ENCODE peak calls at places on chromosomes 11 and 22, in nine cellular contexts. One of them, this sample, is unnamed.

GRCh38 chr11:2776351-2777061 is 76.7 kb upstream of the KCNQ1OT1 start:
- DNase-seq in psoas muscle: peak
- DNase-seq in astrocyte of the spinal cord: no peak
- DNase-seq in fibroblast of pulmonary artery: no peak
- DNase-seq in GM06990: no peak
- DNase-seq in sigmoid colon: peak
- DNase-seq in heart right ventricle: peak
- DNase-seq in pancreas: peak
- DNase-seq in colonic mucosa: peak
- DNase-seq in this sample: no peak

GRCh38 chr11:6321356-6321755 is 1.1 kb upstream of the CAVIN3 start:
- DNase-seq in fibroblast of pulmonary artery: no peak
- DNase-seq in psoas muscle: peak
- DNase-seq in heart right ventricle: no peak
- DNase-seq in sigmoid colon: peak
- DNase-seq in astrocyte of the spinal cord: no peak
- DNase-seq in colonic mucosa: peak
- DNase-seq in pancreas: no peak
- DNase-seq in GM06990: no peak
- DNase-seq in this sample: peak

GRCh38 chr11:130427581-130428211 is 713 bp downstream of the ADAMTS8 start:
- DNase-seq in colonic mucosa: no peak
- DNase-seq in pancreas: peak
- DNase-seq in fibroblast of pulmonary artery: no peak
- DNase-seq in psoas muscle: no peak
- DNase-seq in heart right ventricle: no peak
- DNase-seq in sigmoid colon: peak
- DNase-seq in astrocyte of the spinal cord: no peak
- DNase-seq in GM06990: no peak
- DNase-seq in this sample: no peak

GRCh38 chr11:31652528-31652927 is 143.0 kb downstream of the ELP4 start:
- DNase-seq in GM06990: peak
- DNase-seq in astrocyte of the spinal cord: no peak
- DNase-seq in heart right ventricle: no peak
- DNase-seq in colonic mucosa: no peak
- DNase-seq in psoas muscle: no peak
- DNase-seq in sigmoid colon: no peak
- DNase-seq in fibroblast of pulmonary artery: no peak
- DNase-seq in pancreas: no peak
- DNase-seq in this sample: no peak

GRCh38 chr11:62148271-62148980 is 24.6 kb downstream of the INCENP start:
- DNase-seq in sigmoid colon: no peak
- DNase-seq in colonic mucosa: no peak
- DNase-seq in heart right ventricle: no peak
- DNase-seq in GM06990: no peak
- DNase-seq in psoas muscle: no peak
- DNase-seq in astrocyte of the spinal cord: no peak
- DNase-seq in pancreas: no peak
- DNase-seq in fibroblast of pulmonary artery: no peak
- DNase-seq in this sample: no peak

GRCh38 chr22:30694638-30695350 is at the start of gene OSBP2:
- DNase-seq in sigmoid colon: peak
- DNase-seq in heart right ventricle: peak
- DNase-seq in astrocyte of the spinal cord: no peak
- DNase-seq in colonic mucosa: peak
- DNase-seq in fibroblast of pulmonary artery: no peak
- DNase-seq in GM06990: peak
- DNase-seq in psoas muscle: peak
- DNase-seq in pancreas: peak
- DNase-seq in this sample: no peak

GRCh38 chr22:35582861-35583670 is 34.1 kb downstream of the MB start:
- DNase-seq in GM06990: peak
- DNase-seq in heart right ventricle: no peak
- DNase-seq in psoas muscle: peak
- DNase-seq in sigmoid colon: peak
- DNase-seq in astrocyte of the spinal cord: peak
- DNase-seq in pancreas: no peak
- DNase-seq in fibroblast of pulmonary artery: peak
- DNase-seq in colonic mucosa: peak
- DNase-seq in this sample: peak

GRCh38 chr11:108117746-108118371 is 3.5 kb upstream of the ACAT1 start:
- DNase-seq in fibroblast of pulmonary artery: peak
- DNase-seq in pancreas: no peak
- DNase-seq in psoas muscle: no peak
- DNase-seq in heart right ventricle: no peak
- DNase-seq in colonic mucosa: no peak
- DNase-seq in sigmoid colon: no peak
- DNase-seq in GM06990: peak
- DNase-seq in astrocyte of the spinal cord: peak
- DNase-seq in this sample: peak

GRCh38 chr11:44805596-44805995 is 78.8 kb downstream of the TSPAN18 start:
- DNase-seq in sigmoid colon: no peak
- DNase-seq in astrocyte of the spinal cord: no peak
- DNase-seq in pancreas: no peak
- DNase-seq in heart right ventricle: no peak
- DNase-seq in fibroblast of pulmonary artery: no peak
- DNase-seq in colonic mucosa: no peak
- DNase-seq in GM06990: no peak
- DNase-seq in psoas muscle: no peak
- DNase-seq in this sample: no peak

GRCh38 chr11:44806631-44807030 is 79.9 kb downstream of the TSPAN18 start:
- DNase-seq in psoas muscle: no peak
- DNase-seq in fibroblast of pulmonary artery: no peak
- DNase-seq in GM06990: no peak
- DNase-seq in astrocyte of the spinal cord: no peak
- DNase-seq in heart right ventricle: no peak
- DNase-seq in colonic mucosa: no peak
- DNase-seq in pancreas: no peak
- DNase-seq in sigmoid colon: no peak
- DNase-seq in this sample: no peak

GRCh38 chr11:44805152-44805461 is 78.3 kb downstream of the TSPAN18 start:
- DNase-seq in colonic mucosa: no peak
- DNase-seq in fibroblast of pulmonary artery: no peak
- DNase-seq in psoas muscle: no peak
- DNase-seq in astrocyte of the spinal cord: no peak
- DNase-seq in heart right ventricle: no peak
- DNase-seq in GM06990: no peak
- DNase-seq in pancreas: no peak
- DNase-seq in sigmoid colon: no peak
- DNase-seq in this sample: no peak

GRCh38 chr11:44809283-44809682 is 82.5 kb downstream of the TSPAN18 start:
- DNase-seq in psoas muscle: no peak
- DNase-seq in astrocyte of the spinal cord: no peak
- DNase-seq in colonic mucosa: no peak
- DNase-seq in pancreas: no peak
- DNase-seq in fibroblast of pulmonary artery: no peak
- DNase-seq in sigmoid colon: no peak
- DNase-seq in GM06990: no peak
- DNase-seq in heart right ventricle: no peak
- DNase-seq in this sample: no peak

GRCh38 chr11:44808053-44808753 is 81.4 kb downstream of the TSPAN18 start:
- DNase-seq in astrocyte of the spinal cord: no peak
- DNase-seq in GM06990: no peak
- DNase-seq in sigmoid colon: no peak
- DNase-seq in heart right ventricle: no peak
- DNase-seq in colonic mucosa: no peak
- DNase-seq in pancreas: no peak
- DNase-seq in psoas muscle: no peak
- DNase-seq in fibroblast of pulmonary artery: no peak
- DNase-seq in this sample: no peak
- TF ChIP-seq CTCF in astrocyte of the spinal cord: no peak
- TF ChIP-seq CTCF in GM06990: no peak
- TF ChIP-seq CTCF in sigmoid colon: no peak
- TF ChIP-seq CTCF in heart right ventricle: no peak
- TF ChIP-seq CTCF in colonic mucosa: no peak
- TF ChIP-seq CTCF in pancreas: no peak
- TF ChIP-seq CTCF in psoas muscle: no peak
- TF ChIP-seq CTCF in fibroblast of pulmonary artery: no peak
- TF ChIP-seq CTCF in this sample: no peak

GRCh38 chr11:112087212-112087611 is 539 bp downstream of the SDHD start:
- DNase-seq in astrocyte of the spinal cord: no peak
- DNase-seq in heart right ventricle: no peak
- DNase-seq in colonic mucosa: peak
- DNase-seq in psoas muscle: no peak
- DNase-seq in fibroblast of pulmonary artery: no peak
- DNase-seq in GM06990: no peak
- DNase-seq in pancreas: no peak
- DNase-seq in sigmoid colon: no peak
- DNase-seq in this sample: no peak

GRCh38 chr11:112082729-112083128 is 3.8 kb downstream of the TIMM8B start:
- DNase-seq in psoas muscle: no peak
- DNase-seq in fibroblast of pulmonary artery: peak
- DNase-seq in GM06990: no peak
- DNase-seq in heart right ventricle: peak
- DNase-seq in sigmoid colon: no peak
- DNase-seq in colonic mucosa: no peak
- DNase-seq in pancreas: no peak
- DNase-seq in astrocyte of the spinal cord: peak
- DNase-seq in this sample: peak

GRCh38 chr11:112085822-112086421 is 634 bp downstream of the TIMM8B start:
- DNase-seq in heart right ventricle: no peak
- DNase-seq in fibroblast of pulmonary artery: peak
- DNase-seq in astrocyte of the spinal cord: peak
- DNase-seq in pancreas: no peak
- DNase-seq in sigmoid colon: no peak
- DNase-seq in psoas muscle: peak
- DNase-seq in GM06990: no peak
- DNase-seq in colonic mucosa: peak
- DNase-seq in this sample: peak

DNA sequence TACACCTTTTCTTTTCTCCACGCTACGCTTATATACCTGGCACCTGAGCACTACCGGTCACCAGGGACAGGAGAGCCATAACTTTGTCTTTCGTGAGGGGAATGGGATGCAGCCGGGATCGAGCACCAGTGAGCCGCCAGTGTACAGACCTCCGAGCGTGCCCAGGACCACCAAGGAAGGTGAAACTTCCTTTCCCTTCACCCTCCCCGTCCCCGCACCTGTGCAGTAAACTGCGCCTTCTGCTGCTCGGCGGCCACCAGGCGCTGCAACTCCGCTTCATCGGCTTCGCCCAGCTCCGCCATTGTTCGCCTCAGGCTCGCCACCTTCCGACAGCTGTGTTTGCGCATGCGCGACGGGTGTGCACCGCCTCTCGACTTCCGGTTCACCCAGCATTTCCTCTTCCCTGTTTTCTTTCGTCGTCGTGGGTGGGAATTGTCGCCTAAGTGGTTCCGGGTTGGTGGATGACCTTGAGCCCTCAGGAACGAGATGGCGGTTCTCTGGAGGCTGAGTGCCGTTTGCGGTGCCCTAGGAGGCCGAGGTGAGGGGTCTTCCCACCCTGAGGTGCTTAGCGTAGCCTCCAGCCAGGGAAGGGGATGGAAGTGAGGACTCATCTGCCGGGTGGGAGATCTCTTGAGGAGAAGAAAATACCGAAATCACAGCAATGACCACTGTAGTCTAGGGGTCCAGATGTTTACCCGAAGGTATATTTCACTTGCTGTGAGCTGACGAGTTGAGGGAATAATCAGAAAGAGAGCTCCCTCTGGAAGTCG is at the start of the genes SDHD and TIMM8B:
- DNase-seq in psoas muscle: peak
- DNase-seq in astrocyte of the spinal cord: peak
- DNase-seq in pancreas: peak
- DNase-seq in sigmoid colon: peak
- DNase-seq in GM06990: peak
- DNase-seq in colonic mucosa: peak
- DNase-seq in fibroblast of pulmonary artery: peak
- DNase-seq in heart right ventricle: peak
- DNase-seq in this sample: peak
- TF ChIP-seq CTCF in psoas muscle: peak
- TF ChIP-seq CTCF in astrocyte of the spinal cord: peak
- TF ChIP-seq CTCF in pancreas: no peak
- TF ChIP-seq CTCF in sigmoid colon: no peak
- TF ChIP-seq CTCF in GM06990: peak
- TF ChIP-seq CTCF in colonic mucosa: no peak
- TF ChIP-seq CTCF in fibroblast of pulmonary artery: peak
- TF ChIP-seq CTCF in heart right ventricle: peak
- TF ChIP-seq CTCF in this sample: peak

DNA sequence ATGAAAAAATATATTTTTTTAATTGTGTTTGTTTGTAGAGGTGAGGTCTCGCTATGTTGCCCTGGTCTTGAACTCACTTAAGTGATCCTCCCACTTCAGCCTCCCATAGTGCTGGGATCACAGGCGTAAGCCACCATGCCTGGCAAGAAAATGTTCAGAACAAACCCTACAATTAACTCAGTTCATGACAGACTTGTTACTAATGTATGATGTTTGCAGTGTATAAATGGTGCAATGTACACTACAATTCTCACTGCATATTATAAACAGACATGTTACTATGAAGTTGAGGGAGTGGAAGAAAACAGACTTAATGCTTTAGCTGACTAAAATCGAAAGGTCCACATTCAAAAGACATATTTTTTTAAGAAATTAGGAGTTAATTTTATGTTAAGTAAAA is 59.0 kb downstream of the SIK3 start:
- DNase-seq in pancreas: no peak
- DNase-seq in colonic mucosa: no peak
- DNase-seq in astrocyte of the spinal cord: no peak
- DNase-seq in heart right ventricle: no peak
- DNase-seq in psoas muscle: no peak
- DNase-seq in GM06990: no peak
- DNase-seq in sigmoid colon: no peak
- DNase-seq in fibroblast of pulmonary artery: no peak
- DNase-seq in this sample: no peak
- TF ChIP-seq CTCF in pancreas: no peak
- TF ChIP-seq CTCF in colonic mucosa: no peak
- TF ChIP-seq CTCF in astrocyte of the spinal cord: no peak
- TF ChIP-seq CTCF in heart right ventricle: no peak
- TF ChIP-seq CTCF in psoas muscle: no peak
- TF ChIP-seq CTCF in GM06990: no peak
- TF ChIP-seq CTCF in sigmoid colon: no peak
- TF ChIP-seq CTCF in fibroblast of pulmonary artery: no peak
- TF ChIP-seq CTCF in this sample: no peak

GRCh38 chr11:123076484-123076883 is 14.5 kb upstream of the HSPA8 start:
- DNase-seq in astrocyte of the spinal cord: no peak
- DNase-seq in heart right ventricle: no peak
- DNase-seq in pancreas: no peak
- DNase-seq in GM06990: no peak
- DNase-seq in colonic mucosa: no peak
- DNase-seq in sigmoid colon: no peak
- DNase-seq in fibroblast of pulmonary artery: no peak
- DNase-seq in psoas muscle: no peak
- DNase-seq in this sample: no peak

GRCh38 chr11:123082977-123083376 is 21.0 kb upstream of the HSPA8 start:
- DNase-seq in colonic mucosa: no peak
- DNase-seq in pancreas: no peak
- DNase-seq in fibroblast of pulmonary artery: no peak
- DNase-seq in astrocyte of the spinal cord: peak
- DNase-seq in psoas muscle: no peak
- DNase-seq in GM06990: no peak
- DNase-seq in heart right ventricle: no peak
- DNase-seq in sigmoid colon: no peak
- DNase-seq in this sample: no peak

GRCh38 chr11:123083623-123084029 is 21.7 kb upstream of the HSPA8 start:
- DNase-seq in astrocyte of the spinal cord: peak
- DNase-seq in heart right ventricle: peak
- DNase-seq in fibroblast of pulmonary artery: peak
- DNase-seq in sigmoid colon: peak
- DNase-seq in colonic mucosa: peak
- DNase-seq in psoas muscle: peak
- DNase-seq in pancreas: no peak
- DNase-seq in GM06990: no peak
- DNase-seq in this sample: peak

GRCh38 chr11:123084454-123084853 is 22.5 kb upstream of the HSPA8 start:
- DNase-seq in colonic mucosa: no peak
- DNase-seq in heart right ventricle: no peak
- DNase-seq in sigmoid colon: no peak
- DNase-seq in psoas muscle: no peak
- DNase-seq in astrocyte of the spinal cord: no peak
- DNase-seq in GM06990: no peak
- DNase-seq in pancreas: no peak
- DNase-seq in fibroblast of pulmonary artery: no peak
- DNase-seq in this sample: no peak

DNA sequence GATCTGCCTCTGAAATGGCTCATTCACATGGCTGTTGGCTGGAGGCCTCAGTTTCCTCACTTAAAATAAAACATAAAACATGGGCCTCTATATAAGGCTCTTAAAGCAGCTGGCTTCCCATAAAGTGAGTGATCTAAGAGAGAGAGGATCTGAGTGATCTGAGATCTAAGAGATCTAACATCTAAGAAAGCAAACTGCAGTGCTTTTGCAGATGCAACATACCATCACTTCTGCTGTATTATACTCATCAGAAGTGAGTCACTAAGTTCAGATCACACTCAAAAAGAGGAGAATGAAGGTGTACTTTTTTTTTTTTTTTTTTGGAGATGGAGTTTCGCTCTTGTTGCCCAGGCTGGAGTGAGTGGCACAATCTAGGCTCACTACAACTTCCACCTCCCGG is 18.1 kb upstream of the HSPA8 start:
- DNase-seq in pancreas: no peak
- DNase-seq in astrocyte of the spinal cord: no peak
- DNase-seq in psoas muscle: no peak
- DNase-seq in colonic mucosa: no peak
- DNase-seq in fibroblast of pulmonary artery: no peak
- DNase-seq in sigmoid colon: no peak
- DNase-seq in heart right ventricle: no peak
- DNase-seq in GM06990: no peak
- DNase-seq in this sample: no peak
- TF ChIP-seq CTCF in pancreas: no peak
- TF ChIP-seq CTCF in astrocyte of the spinal cord: no peak
- TF ChIP-seq CTCF in psoas muscle: no peak
- TF ChIP-seq CTCF in colonic mucosa: no peak
- TF ChIP-seq CTCF in fibroblast of pulmonary artery: no peak
- TF ChIP-seq CTCF in sigmoid colon: no peak
- TF ChIP-seq CTCF in heart right ventricle: no peak
- TF ChIP-seq CTCF in GM06990: no peak
- TF ChIP-seq CTCF in this sample: no peak